ENCODE peak calls at places on chromosomes 1 and 21, in nine cellular contexts. K is DMS79, J is A549, Z is BJ, S is HEK293T, R is AG20443, L is COLO829, G is spleen, W is left ventricle myocardium superior. H is an unnamed sample.

GRCh38 chr1:185846672-185847440 is 112.7 kb downstream of the HMCN1 start:
- DNase-seq in W (no peak), L (no peak), J (no peak), K (no peak), R (peak), Z (no peak), S (no peak), G (no peak), H (no peak)

GRCh38 chr1:181105134-181106021 is 16.9 kb downstream of the IER5 start:
- DNase-seq in J (peak), K (peak), G (peak), L (peak), S (peak), Z (no peak), R (peak), W (peak), H (peak)

GRCh38 chr1:223496883-223497282 is 103.7 kb downstream of the CCDC185 start:
- DNase-seq in W (no peak), J (no peak), Z (no peak), K (no peak), L (no peak), G (no peak), R (no peak), S (no peak), H (no peak)

GRCh38 chr21:46067505-46068201 is 30.3 kb upstream of the COL6A2 start:
- DNase-seq in W (no peak), K (no peak), G (no peak), S (no peak), L (no peak), Z (no peak), R (no peak), J (no peak), H (no peak)

GRCh38 chr1:69524010-69524409 is 43.7 kb upstream of the LRRC7 start:
- DNase-seq in K (no peak), S (no peak), J (no peak), R (peak), Z (no peak), W (no peak), L (no peak), G (no peak), H (no peak)

GRCh38 chr1:53112271-53112774 is 30.1 kb downstream of the SLC1A7 start:
- DNase-seq in Z (peak), R (peak), G (no peak), L (no peak), J (no peak), W (no peak), S (no peak), K (no peak), H (no peak)

GRCh38 chr1:168949672-168950071 is 156.8 kb upstream of the ATP1B1 start:
- DNase-seq in K (no peak), R (no peak), G (no peak), L (no peak), J (no peak), S (no peak), Z (no peak), W (no peak), H (no peak)

GRCh38 chr1:163071381-163072255 is 2.5 kb downstream of the RGS4 start:
- DNase-seq in Z (peak), L (peak), K (no peak), G (no peak), J (peak), W (peak), S (peak), R (peak), H (peak)

GRCh38 chr1:6091823-6092109 is 46.1 kb downstream of the KCNAB2 start:
- DNase-seq in Z (no peak), J (no peak), K (no peak), L (no peak), W (peak), S (no peak), G (no peak), R (no peak), H (no peak)

GRCh38 chr1:3809680-3810079 is 13.4 kb upstream of the LRRC47 start:
- DNase-seq in G (no peak), Z (no peak), W (no peak), S (no peak), L (no peak), J (no peak), K (no peak), R (no peak), H (no peak)

GRCh38 chr1:235069577-235070563 is 58.8 kb downstream of the TOMM20 start:
- DNase-seq in K (peak), S (no peak), L (no peak), R (peak), Z (peak), G (peak), W (peak), J (peak), H (no peak)

GRCh38 chr21:28227881-28228623 is 764.6 kb downstream of the LTN1 start:
- DNase-seq in K (no peak), W (no peak), G (no peak), J (no peak), R (no peak), S (no peak), Z (no peak), L (no peak), H (no peak)

GRCh38 chr1:87024936-87025537 is 110.6 kb downstream of the HS2ST1 start:
- DNase-seq in L (peak), S (peak), Z (no peak), K (no peak), W (no peak), R (peak), G (no peak), J (peak), H (no peak)

GRCh38 chr1:41327383-41327999 is 33.7 kb upstream of the FOXO6 start:
- DNase-seq in R (no peak), Z (no peak), K (no peak), W (no peak), L (no peak), S (no peak), G (no peak), J (no peak), H (no peak)

H was measured in NCI-H187 treated with DMSO at 0.1 percent for 48 hours.